ENCODE peak calls at places on chromosomes 7 and 10, in four cellular contexts. One of them, this sample, is unnamed.

GRCh38 chr10:104291439-104291951 is 22.5 kb downstream of the GSTO2 start:
- DNase-seq in WTC11: peak
- DNase-seq in GM12878: peak
- DNase-seq in HepG2: peak
- DNase-seq in this sample: peak

GRCh38 chr10:88941026-88941425 is 11.5 kb downstream of the ACTA2 start:
- DNase-seq in WTC11: no peak
- DNase-seq in GM12878: no peak
- DNase-seq in HepG2: no peak
- DNase-seq in this sample: no peak

GRCh38 chr7:4610768-4611467 is 71.2 kb upstream of the FOXK1 start:
- DNase-seq in WTC11: peak
- DNase-seq in GM12878: peak
- DNase-seq in HepG2: peak
- DNase-seq in this sample: peak

GRCh38 chr7:105307163-105307672 is 81.5 kb downstream of the SRPK2 start:
- DNase-seq in WTC11: no peak
- DNase-seq in GM12878: no peak
- DNase-seq in HepG2: no peak
- DNase-seq in this sample: no peak

GRCh38 chr7:115676080-115676479 is 354.5 kb downstream of the TFEC start:
- DNase-seq in WTC11: no peak
- DNase-seq in GM12878: no peak
- DNase-seq in HepG2: no peak
- DNase-seq in this sample: no peak

GRCh38 chr10:79160191-79160590 is 91.4 kb downstream of the ZMIZ1 start:
- DNase-seq in WTC11: no peak
- DNase-seq in GM12878: no peak
- DNase-seq in HepG2: no peak
- DNase-seq in this sample: no peak

GRCh38 chr10:62258926-62259325 is 9.7 kb downstream of the RTKN2 start:
- DNase-seq in WTC11: no peak
- DNase-seq in GM12878: no peak
- DNase-seq in HepG2: no peak
- DNase-seq in this sample: no peak

GRCh38 chr10:91077549-91078017 is 142.9 kb upstream of the PCGF5 start:
- DNase-seq in WTC11: no peak
- DNase-seq in GM12878: no peak
- DNase-seq in HepG2: no peak
- DNase-seq in this sample: no peak

GRCh38 chr7:26471676-26472075 is 180.0 kb downstream of the SNX10 start:
- DNase-seq in WTC11: no peak
- DNase-seq in GM12878: no peak
- DNase-seq in HepG2: no peak
- DNase-seq in this sample: no peak

GRCh38 chr10:91617073-91617580 is 15.7 kb downstream of the PPP1R3C start:
- DNase-seq in WTC11: no peak
- DNase-seq in GM12878: no peak
- DNase-seq in HepG2: no peak
- DNase-seq in this sample: no peak

GRCh38 chr7:109836016-109836415 is 1254.9 kb upstream of the LRRN3 start:
- DNase-seq in WTC11: no peak
- DNase-seq in GM12878: no peak
- DNase-seq in HepG2: no peak
- DNase-seq in this sample: no peak

GRCh38 chr7:44964384-44964830 is 14.4 kb downstream of the MYO1G start:
- DNase-seq in WTC11: peak
- DNase-seq in GM12878: no peak
- DNase-seq in HepG2: no peak
- DNase-seq in this sample: peak

GRCh38 chr7:129739427-129739826 is 127.9 kb downstream of the NRF1 start:
- DNase-seq in WTC11: no peak
- DNase-seq in GM12878: no peak
- DNase-seq in HepG2: no peak
- DNase-seq in this sample: no peak
- TF ChIP-seq TCF7 in WTC11: no peak
- TF ChIP-seq TCF7 in GM12878: no peak
- TF ChIP-seq TCF7 in HepG2: no peak
- TF ChIP-seq TCF7 in this sample: no peak

DNA sequence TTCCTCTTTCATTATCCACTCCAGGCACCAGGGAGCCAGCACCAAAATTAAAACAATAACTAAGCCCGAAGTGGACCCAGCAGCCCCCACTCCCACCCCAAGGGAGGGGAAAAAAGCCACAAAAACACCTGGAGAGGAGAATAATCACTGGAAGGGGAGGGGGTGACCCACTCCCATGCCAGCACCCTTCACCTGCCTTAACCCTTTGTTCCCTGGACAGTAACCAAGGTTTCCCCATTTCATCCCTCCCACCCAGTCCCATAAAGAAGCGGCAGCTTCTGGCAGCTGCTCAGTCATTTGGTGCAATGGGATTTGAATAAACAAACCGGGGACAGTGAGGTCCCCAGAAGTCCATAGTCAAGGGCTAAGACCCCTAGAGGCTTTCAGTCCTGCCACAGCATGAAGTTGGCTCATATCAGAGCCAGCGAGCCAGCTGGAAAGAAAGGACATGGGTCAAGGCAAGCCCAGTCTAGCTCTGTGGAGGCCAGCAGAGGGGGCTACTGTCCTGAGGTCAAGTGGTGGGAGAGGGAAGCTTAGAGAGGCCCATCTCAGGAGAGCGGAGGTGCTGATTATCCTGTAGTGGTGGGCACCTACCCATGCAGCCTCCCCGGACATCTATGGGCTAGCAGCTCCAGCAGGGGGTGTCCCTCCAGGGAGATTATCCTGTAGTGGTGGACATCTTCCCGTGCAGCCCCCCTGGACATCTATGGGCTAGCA is 58.8 kb upstream of the LBX1 start:
- DNase-seq in WTC11: peak
- DNase-seq in GM12878: no peak
- DNase-seq in HepG2: peak
- DNase-seq in this sample: peak
- TF ChIP-seq TCF7 in WTC11: no peak
- TF ChIP-seq TCF7 in GM12878: no peak
- TF ChIP-seq TCF7 in HepG2: no peak
- TF ChIP-seq TCF7 in this sample: no peak

GRCh38 chr10:24320373-24320772 is 111.4 kb downstream of the KIAA1217 start:
- DNase-seq in WTC11: no peak
- DNase-seq in GM12878: no peak
- DNase-seq in HepG2: no peak
- DNase-seq in this sample: no peak

GRCh38 chr10:24313233-24313632 is 104.3 kb downstream of the KIAA1217 start:
- DNase-seq in WTC11: no peak
- DNase-seq in GM12878: no peak
- DNase-seq in HepG2: no peak
- DNase-seq in this sample: no peak

GRCh38 chr10:24315211-24315610 is 106.3 kb downstream of the KIAA1217 start:
- DNase-seq in WTC11: no peak
- DNase-seq in GM12878: no peak
- DNase-seq in HepG2: no peak
- DNase-seq in this sample: no peak

DNA sequence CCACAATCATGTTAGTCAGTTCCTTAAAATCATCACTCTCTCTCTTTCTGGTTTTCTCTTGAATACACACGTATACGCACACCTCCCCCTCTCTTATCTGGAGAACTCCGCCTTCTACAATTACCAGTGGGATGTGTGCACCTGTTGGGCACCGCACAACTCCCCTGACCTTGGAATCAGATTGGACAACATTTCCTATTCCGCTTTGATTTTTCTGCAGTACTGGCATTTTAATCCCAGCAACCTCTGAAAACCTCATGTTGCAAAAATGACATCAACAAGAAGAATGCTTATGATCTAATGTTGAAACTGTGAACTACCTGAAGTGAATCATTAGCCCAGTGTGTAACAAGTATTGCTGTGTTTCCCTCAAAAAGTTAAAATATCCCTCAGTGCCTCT is 109.6 kb downstream of the KIAA1217 start:
- DNase-seq in WTC11: no peak
- DNase-seq in GM12878: no peak
- DNase-seq in HepG2: peak
- DNase-seq in this sample: no peak
- TF ChIP-seq TCF7 in WTC11: no peak
- TF ChIP-seq TCF7 in GM12878: no peak
- TF ChIP-seq TCF7 in HepG2: no peak
- TF ChIP-seq TCF7 in this sample: no peak

DNA sequence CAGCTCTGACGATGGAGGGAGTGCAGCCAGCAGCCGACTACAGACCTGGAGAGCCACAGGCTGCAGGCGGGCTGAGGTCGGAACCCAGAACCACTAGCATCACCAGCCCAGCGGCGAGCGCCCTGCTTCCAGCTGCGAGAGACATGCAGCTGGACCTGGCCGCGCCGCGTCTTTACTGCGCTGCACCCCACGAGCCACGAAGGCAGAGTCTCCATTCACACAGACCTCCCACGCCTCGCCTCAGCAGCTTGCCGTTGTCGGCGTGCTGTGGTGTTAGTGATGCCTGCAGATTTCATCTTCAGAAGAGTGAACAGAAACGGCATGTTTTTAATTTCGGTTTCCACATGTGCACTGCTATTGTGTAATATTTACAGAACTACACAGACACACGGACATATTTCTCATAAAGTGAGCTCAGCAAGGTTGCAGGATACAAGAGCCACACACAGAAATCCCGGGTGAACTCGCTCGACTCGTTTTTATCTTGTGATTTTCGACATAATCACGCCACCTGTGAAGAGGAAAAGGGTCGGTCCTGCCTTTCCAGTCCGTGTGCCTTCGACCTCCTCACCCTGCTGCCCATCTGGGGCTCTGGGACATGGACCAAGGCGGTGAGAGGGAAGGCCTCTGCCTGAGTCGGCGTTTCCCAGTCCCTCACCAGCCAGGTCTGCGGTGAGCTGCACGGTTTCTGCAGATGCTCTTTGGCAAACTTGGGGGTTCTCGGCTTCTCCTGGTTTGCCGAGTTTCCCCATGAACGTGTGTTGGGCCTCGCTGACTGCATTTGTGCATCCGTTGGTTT is 252.2 kb downstream of the ELFN1 start:
- DNase-seq in WTC11: no peak
- DNase-seq in GM12878: no peak
- DNase-seq in HepG2: no peak
- DNase-seq in this sample: no peak
- TF ChIP-seq TCF7 in WTC11: no peak
- TF ChIP-seq TCF7 in GM12878: no peak
- TF ChIP-seq TCF7 in HepG2: no peak
- TF ChIP-seq TCF7 in this sample: no peak

GRCh38 chr10:44913312-44914079 is 2.4 kb downstream of the TMEM72 start:
- DNase-seq in WTC11: no peak
- DNase-seq in GM12878: no peak
- DNase-seq in HepG2: no peak
- DNase-seq in this sample: peak
- TF ChIP-seq TCF7 in WTC11: no peak
- TF ChIP-seq TCF7 in GM12878: no peak
- TF ChIP-seq TCF7 in HepG2: no peak
- TF ChIP-seq TCF7 in this sample: no peak

GRCh38 chr7:101386558-101387199 is 24.0 kb downstream of the COL26A1 start:
- DNase-seq in WTC11: peak
- DNase-seq in GM12878: no peak
- DNase-seq in HepG2: peak
- DNase-seq in this sample: peak

GRCh38 chr7:101393865-101394264 is 31.2 kb downstream of the COL26A1 start:
- DNase-seq in WTC11: no peak
- DNase-seq in GM12878: no peak
- DNase-seq in HepG2: no peak
- DNase-seq in this sample: no peak

GRCh38 chr7:101391991-101392390 is 29.3 kb downstream of the COL26A1 start:
- DNase-seq in WTC11: no peak
- DNase-seq in GM12878: no peak
- DNase-seq in HepG2: no peak
- DNase-seq in this sample: no peak

GRCh38 chr7:101395376-101395775 is 32.7 kb downstream of the COL26A1 start:
- DNase-seq in WTC11: no peak
- DNase-seq in GM12878: no peak
- DNase-seq in HepG2: no peak
- DNase-seq in this sample: no peak

GRCh38 chr7:101390901-101391301 is 28.2 kb downstream of the COL26A1 start:
- DNase-seq in WTC11: peak
- DNase-seq in GM12878: peak
- DNase-seq in HepG2: peak
- DNase-seq in this sample: no peak
- TF ChIP-seq TCF7 in WTC11: no peak
- TF ChIP-seq TCF7 in GM12878: no peak
- TF ChIP-seq TCF7 in HepG2: peak
- TF ChIP-seq TCF7 in this sample: no peak

This sample was measured in K562.